ENCODE peak calls at places on chromosomes 1 and 21, in six cellular contexts. K, S, F, C, Y and W are unnamed samples.

GRCh38 chr1:210367561-210367960 is 38.9 kb downstream of the HHAT start:
- DNase-seq in K (no peak), S (no peak), F (no peak), C (no peak), Y (no peak), W (peak)

GRCh38 chr1:76229279-76229977 is 154.9 kb downstream of the ST6GALNAC3 start:
- DNase-seq in K (no peak), S (no peak), F (no peak), C (no peak), Y (no peak), W (peak)

GRCh38 chr1:110211503-110212164 is 1.5 kb downstream of the KCNC4 start:
- DNase-seq in K (no peak), S (no peak), F (no peak), C (no peak), Y (peak), W (no peak)

GRCh38 chr1:98668733-98669132 is 7.2 kb downstream of the SNX7 start:
- DNase-seq in K (no peak), S (no peak), F (no peak), C (no peak), Y (no peak), W (no peak)

GRCh38 chr1:86416343-86416742 is 7.6 kb upstream of the CLCA2 start:
- DNase-seq in K (no peak), S (no peak), F (no peak), C (peak), Y (no peak), W (peak)

GRCh38 chr21:29299906-29300546 is 1.3 kb downstream of the BACH1 start:
- DNase-seq in K (peak), S (peak), F (peak), C (peak), Y (peak), W (peak)

GRCh38 chr1:67552336-67552759 is 122.1 kb upstream of the SERBP1 start:
- DNase-seq in K (no peak), S (no peak), F (no peak), C (peak), Y (no peak), W (peak)

GRCh38 chr1:110880708-110881374 is 7.9 kb downstream of the CD53 start:
- DNase-seq in K (no peak), S (no peak), F (no peak), C (peak), Y (peak), W (no peak)

GRCh38 chr1:236754525-236755210 is 40.4 kb upstream of the MTR start:
- DNase-seq in K (no peak), S (no peak), F (no peak), C (no peak), Y (no peak), W (no peak)

GRCh38 chr1:22239378-22239777 is 96.5 kb upstream of the WNT4 start:
- DNase-seq in K (no peak), S (no peak), F (no peak), C (peak), Y (no peak), W (peak)

GRCh38 chr1:146034976-146035469 is 13.5 kb upstream of the HJV start:
- DNase-seq in K (no peak), S (no peak), F (no peak), C (no peak), Y (no peak), W (peak)

GRCh38 chr1:7862211-7863060 is 9.6 kb upstream of the UTS2 start:
- DNase-seq in K (no peak), S (no peak), F (no peak), C (no peak), Y (no peak), W (no peak)

GRCh38 chr1:86852737-86853408 is 61.1 kb downstream of the SELENOF start:
- DNase-seq in K (no peak), S (no peak), F (no peak), C (no peak), Y (no peak), W (no peak)

GRCh38 chr1:179090522-179090921 is 8.7 kb downstream of the TOR3A start:
- DNase-seq in K (no peak), S (no peak), F (no peak), C (no peak), Y (no peak), W (peak)

GRCh38 chr1:89041055-89041707 is 18.5 kb upstream of the GBP3 start:
- DNase-seq in K (no peak), S (no peak), F (no peak), C (peak), Y (no peak), W (no peak)

GRCh38 chr1:3651939-3652537 is at the start of gene TP73:
- DNase-seq in K (no peak), S (peak), F (no peak), C (no peak), Y (no peak), W (peak)

GRCh38 chr1:201466492-201466891 is 2.5 kb downstream of the PHLDA3 start:
- DNase-seq in K (no peak), S (no peak), F (no peak), C (peak), Y (no peak), W (no peak)

GRCh38 chr1:67134692-67135091 is at the start of gene C1orf141:
- DNase-seq in K (peak), S (no peak), F (peak), C (no peak), Y (no peak), W (no peak)

GRCh38 chr1:11857164-11857853 is 1.4 kb downstream of the NPPB start:
- DNase-seq in K (no peak), S (no peak), F (no peak), C (no peak), Y (no peak), W (no peak)

GRCh38 chr1:78880223-78880622 is 126.3 kb downstream of the ADGRL4 start:
- DNase-seq in K (no peak), S (no peak), F (no peak), C (no peak), Y (no peak), W (no peak)

GRCh38 chr21:25103500-25104207 is 503.6 kb downstream of the MRPL39 start:
- DNase-seq in K (no peak), S (no peak), F (no peak), C (no peak), Y (no peak), W (no peak)

GRCh38 chr1:50368179-50369007 is 54.9 kb downstream of the DMRTA2 start:
- DNase-seq in K (peak), S (peak), F (no peak), C (no peak), Y (no peak), W (peak)

GRCh38 chr1:200708769-200709168 is 29.9 kb upstream of the CAMSAP2 start:
- DNase-seq in K (no peak), S (no peak), F (no peak), C (peak), Y (no peak), W (no peak)

GRCh38 chr1:146007048-146007784 is 10.8 kb upstream of the TXNIP start:
- DNase-seq in K (no peak), S (peak), F (no peak), C (peak), Y (no peak), W (peak)

GRCh38 chr1:219871427-219872057 is 56.8 kb downstream of the SLC30A10 start:
- DNase-seq in K (no peak), S (no peak), F (no peak), C (no peak), Y (no peak), W (peak)

GRCh38 chr1:161792740-161793139 is 26.6 kb downstream of the ATF6 start:
- DNase-seq in K (no peak), S (peak), F (no peak), C (peak), Y (no peak), W (peak)

GRCh38 chr1:147539122-147539575 is 2.2 kb upstream of the BCL9 start:
- DNase-seq in K (no peak), S (no peak), F (no peak), C (peak), Y (no peak), W (peak)

GRCh38 chr1:108896160-108897150 is 19.7 kb downstream of the GPSM2 start:
- DNase-seq in K (peak), S (no peak), F (no peak), C (no peak), Y (no peak), W (no peak)

GRCh38 chr1:233010164-233010563 is 59.8 kb downstream of the NTPCR start:
- DNase-seq in K (no peak), S (no peak), F (no peak), C (no peak), Y (no peak), W (no peak)

GRCh38 chr1:178183796-178184195 is 89.9 kb downstream of the RASAL2 start:
- DNase-seq in K (no peak), S (no peak), F (no peak), C (no peak), Y (no peak), W (no peak)

GRCh38 chr1:89536555-89537393 is 12.1 kb downstream of the LRRC8B start:
- DNase-seq in K (no peak), S (no peak), F (no peak), C (no peak), Y (no peak), W (no peak)

GRCh38 chr1:94884101-94884875 is 42.6 kb downstream of the CNN3 start:
- DNase-seq in K (peak), S (peak), F (no peak), C (peak), Y (no peak), W (peak)

GRCh38 chr1:90821152-90821792 is 104.2 kb upstream of the BARHL2 start:
- DNase-seq in K (no peak), S (no peak), F (no peak), C (peak), Y (no peak), W (no peak)

GRCh38 chr21:34983680-34984086 is 65.4 kb downstream of the RUNX1 start:
- DNase-seq in K (no peak), S (no peak), F (no peak), C (peak), Y (peak), W (no peak)

GRCh38 chr1:30724655-30725421 is 1.5 kb upstream of the MATN1 start:
- DNase-seq in K (no peak), S (no peak), F (no peak), C (no peak), Y (no peak), W (no peak)

GRCh38 chr1:186308264-186309060 is 66.6 kb downstream of the TPR start:
- DNase-seq in K (no peak), S (no peak), F (no peak), C (no peak), Y (no peak), W (no peak)

GRCh38 chr1:111895456-111895855 is 94.0 kb downstream of the KCND3 start:
- DNase-seq in K (no peak), S (no peak), F (no peak), C (no peak), Y (no peak), W (peak)